ENCODE peak calls at places on chromosomes 5 and 9, in four cellular contexts. A is tibial nerve, T is GM23248, G is epithelial cell of esophagus. M is an unnamed sample.

GRCh38 chr9:14314929-14315753 is 1.2 kb upstream of the NFIB start:
- DNase-seq in T (peak), A (peak), G (peak), M (peak)

GRCh38 chr5:151870820-151871219 is 53.8 kb downstream of the GLRA1 start:
- DNase-seq in A (no peak), T (peak), G (peak), M (peak)

GRCh38 chr5:29193972-29194371 is 1999.5 kb upstream of the CDH6 start:
- DNase-seq in A (no peak), G (no peak), T (no peak), M (no peak)

GRCh38 chr5:127409236-127409921 is 108.1 kb upstream of the PRRC1 start:
- DNase-seq in T (peak), G (no peak), A (no peak), M (no peak)

GRCh38 chr9:77864096-77864889 is 167.3 kb downstream of the GNAQ start:
- DNase-seq in G (no peak), T (no peak), A (no peak), M (peak)

GRCh38 chr5:8842906-8843590 is 702.8 kb downstream of the SEMA5A start:
- DNase-seq in G (peak), A (peak), T (peak), M (peak)

GRCh38 chr5:172185096-172185461 is 2.9 kb downstream of the STK10 start:
- DNase-seq in T (no peak), G (no peak), A (no peak), M (no peak)

GRCh38 chr9:81686614-81687520 is 2.5 kb downstream of the TLE1 start:
- DNase-seq in G (peak), A (peak), T (peak), M (peak)

GRCh38 chr5:80198399-80198798 is 57.4 kb downstream of the SERINC5 start:
- DNase-seq in G (no peak), A (no peak), T (no peak), M (peak)

GRCh38 chr9:37328561-37329227 is 93.8 kb upstream of the GRHPR start:
- DNase-seq in G (no peak), A (no peak), T (no peak), M (no peak)
- H3K4me3 ChIP-seq in G (no peak), A (no peak), T (no peak), M (no peak)

DNA sequence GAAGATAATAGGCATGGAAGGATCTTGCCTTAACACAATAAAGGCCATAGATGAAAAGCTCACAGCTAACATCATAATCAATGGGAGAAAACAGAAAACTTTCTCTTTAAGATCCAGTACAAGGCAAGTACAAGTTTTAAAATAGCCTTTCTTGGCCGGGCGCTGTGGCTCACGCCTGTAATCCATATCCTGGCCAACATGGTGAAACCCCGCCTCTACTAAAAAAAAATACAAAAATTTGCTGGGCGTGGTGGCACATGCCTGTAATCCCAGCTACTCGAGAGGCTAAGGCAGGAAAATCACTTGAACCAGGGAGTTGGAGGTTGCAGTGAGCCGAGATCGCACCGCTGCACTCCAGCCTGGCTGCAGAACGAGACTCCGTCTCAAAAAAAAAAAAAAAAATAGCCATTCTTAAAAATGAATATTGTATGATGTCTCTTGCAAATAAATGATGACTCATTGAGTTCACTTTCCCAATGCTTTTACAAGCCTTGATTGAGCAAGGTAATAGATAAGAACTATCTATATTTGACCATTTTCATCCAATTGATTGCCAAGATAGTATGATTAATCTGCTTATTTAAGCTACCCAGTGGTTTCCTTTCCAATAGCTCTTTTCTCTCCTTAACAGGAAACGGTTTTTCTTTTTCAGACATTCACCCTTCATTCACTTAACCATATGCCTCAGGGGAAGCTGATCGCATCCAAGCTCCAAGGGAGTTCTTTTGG is 15.8 kb downstream of the CCDC152 start:
- DNase-seq in T (peak), G (peak), A (peak), M (peak)
- H3K4me3 ChIP-seq in T (peak), G (no peak), A (no peak), M (peak)

DNA sequence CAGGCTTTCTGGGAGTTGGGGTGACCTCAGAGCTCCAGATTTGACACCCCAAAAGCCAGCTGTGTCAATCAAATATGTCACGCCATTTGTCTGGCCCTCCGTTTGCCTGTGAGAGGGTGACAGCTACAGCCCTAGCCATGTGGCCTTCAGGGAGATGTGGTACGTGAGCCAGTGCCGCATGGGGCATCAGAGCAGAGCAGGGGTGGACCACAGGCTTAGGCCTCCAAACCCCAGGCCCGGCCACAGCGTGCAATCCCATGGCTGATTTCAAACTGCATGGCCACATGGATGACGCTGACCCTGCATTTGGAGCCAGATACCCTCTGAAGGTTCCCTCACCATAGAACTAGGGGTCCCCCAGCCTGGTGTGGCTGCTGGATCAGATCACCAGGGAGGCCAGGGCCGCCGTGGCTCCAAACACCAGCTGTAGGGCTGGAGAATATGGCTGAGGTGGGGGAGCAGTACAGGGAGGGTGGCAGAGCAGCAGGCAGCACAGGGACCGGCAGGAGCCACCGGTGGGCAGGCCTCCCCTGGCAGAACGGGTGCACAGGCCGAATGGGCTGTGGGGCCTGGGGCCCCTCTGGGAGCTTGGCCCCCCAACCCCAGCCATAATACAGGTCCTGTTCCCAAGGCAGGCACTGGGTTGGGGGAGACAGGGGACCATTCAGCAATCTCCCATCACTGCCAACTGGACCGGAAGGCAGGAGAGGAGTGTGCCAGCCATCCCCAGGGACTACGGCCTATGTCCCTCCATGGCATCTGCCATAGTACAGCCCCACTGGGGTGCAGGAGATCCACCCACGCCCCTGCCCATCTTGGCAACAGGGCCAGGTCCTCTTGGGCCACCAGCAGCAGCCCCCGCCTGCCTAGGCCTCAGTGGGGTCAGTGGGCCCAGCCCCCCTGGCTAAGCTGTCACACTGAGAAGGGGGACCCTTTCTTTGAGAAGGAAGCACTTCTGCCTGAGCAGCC is 1.5 kb downstream of the SAPCD2 start:
- DNase-seq in T (no peak), G (no peak), A (no peak), M (no peak)
- H3K4me3 ChIP-seq in T (no peak), G (peak), A (no peak), M (peak)

GRCh38 chr5:4699592-4699991 is 440.5 kb upstream of the ADAMTS16 start:
- DNase-seq in G (no peak), T (no peak), A (no peak), M (no peak)
- H3K4me3 ChIP-seq in G (no peak), T (no peak), A (no peak), M (no peak)

GRCh38 chr5:138032028-138032571 is 779 bp downstream of the FAM13B start:
- DNase-seq in G (peak), A (peak), T (peak), M (peak)
- H3K4me3 ChIP-seq in G (peak), A (peak), T (peak), M (peak)

GRCh38 chr9:124019771-124020519 is 8.4 kb downstream of the LHX2 start:
- DNase-seq in T (no peak), G (no peak), A (no peak), M (no peak)

GRCh38 chr9:124020520-124021384 is 9.2 kb downstream of the LHX2 start:
- DNase-seq in G (no peak), T (no peak), A (no peak), M (no peak)

GRCh38 chr9:124022201-124023121 is 10.9 kb downstream of the LHX2 start:
- DNase-seq in G (peak), A (no peak), T (no peak), M (peak)

GRCh38 chr9:124018731-124019697 is 7.4 kb downstream of the LHX2 start:
- DNase-seq in T (no peak), G (no peak), A (no peak), M (no peak)

GRCh38 chr9:124021385-124021769 is 9.8 kb downstream of the LHX2 start:
- DNase-seq in T (no peak), A (no peak), G (no peak), M (no peak)
- H3K4me3 ChIP-seq in T (no peak), A (no peak), G (no peak), M (no peak)

DNA sequence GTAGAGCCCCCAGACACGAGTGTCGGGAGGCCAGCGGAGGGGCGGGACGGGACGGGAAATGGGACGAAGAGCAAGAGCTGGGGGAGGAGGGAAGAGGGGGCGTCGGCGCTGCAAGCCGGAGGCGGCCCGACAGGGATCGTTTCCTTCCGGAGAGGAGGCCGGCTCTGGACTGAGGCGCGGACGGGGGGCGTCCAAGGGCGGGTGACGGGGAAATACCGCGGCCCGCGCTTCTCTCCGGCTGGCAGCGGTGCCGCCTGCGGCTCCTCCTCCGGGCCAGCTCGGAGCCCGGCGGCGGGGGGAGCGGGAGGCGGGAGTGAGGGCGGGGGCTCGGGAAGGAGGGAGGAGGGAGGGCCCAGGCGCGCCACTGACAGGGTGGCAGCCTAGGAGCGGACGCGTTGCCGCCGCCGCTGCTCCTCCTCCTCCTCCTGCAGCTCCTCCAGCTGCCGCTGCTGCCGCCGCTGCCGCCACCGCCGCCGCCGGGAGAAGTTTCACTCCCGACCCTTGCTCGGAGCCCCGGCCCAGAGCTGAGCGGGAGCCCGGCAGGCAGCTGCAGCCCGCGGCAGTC is at the start of gene CHSY3:
- DNase-seq in A (peak), G (peak), T (peak), M (peak)
- H3K4me3 ChIP-seq in A (peak), G (peak), T (peak), M (peak)

M was measured in fibroblast of mammary gland.